ENCODE peak calls at places on chromosomes 6 and 20, in four cellular contexts. One of them, this sample, is unnamed.

GRCh38 chr6:22411408-22412105 is 114.7 kb upstream of the PRL start:
- DNase-seq in HepG2: no peak
- DNase-seq in hepatocyte: no peak
- DNase-seq in iPS DF 6.9: no peak
- DNase-seq in this sample: no peak

GRCh38 chr6:31402324-31403282 is 792 bp upstream of the MICA start:
- DNase-seq in HepG2: no peak
- DNase-seq in hepatocyte: peak
- DNase-seq in iPS DF 6.9: no peak
- DNase-seq in this sample: no peak

GRCh38 chr6:112348891-112349736 is 2.0 kb downstream of the RFPL4B start:
- DNase-seq in HepG2: no peak
- DNase-seq in hepatocyte: no peak
- DNase-seq in iPS DF 6.9: no peak
- DNase-seq in this sample: no peak

GRCh38 chr6:106572436-106572835 is 56.9 kb downstream of the RTN4IP1 start:
- DNase-seq in HepG2: no peak
- DNase-seq in hepatocyte: no peak
- DNase-seq in iPS DF 6.9: no peak
- DNase-seq in this sample: no peak

GRCh38 chr6:159360306-159360705 is 191.1 kb downstream of the FNDC1 start:
- DNase-seq in HepG2: no peak
- DNase-seq in hepatocyte: no peak
- DNase-seq in iPS DF 6.9: no peak
- DNase-seq in this sample: no peak

GRCh38 chr6:156988276-156989158 is 211.3 kb downstream of the ARID1B start:
- DNase-seq in HepG2: peak
- DNase-seq in hepatocyte: peak
- DNase-seq in iPS DF 6.9: no peak
- DNase-seq in this sample: no peak

GRCh38 chr20:39358052-39358451 is 395.9 kb downstream of the DHX35 start:
- DNase-seq in HepG2: no peak
- DNase-seq in hepatocyte: peak
- DNase-seq in iPS DF 6.9: no peak
- DNase-seq in this sample: no peak

GRCh38 chr6:166275714-166276166 is 32.5 kb downstream of the PRR18 start:
- DNase-seq in HepG2: peak
- DNase-seq in hepatocyte: peak
- DNase-seq in iPS DF 6.9: no peak
- DNase-seq in this sample: peak

GRCh38 chr6:137900815-137901214 is 33.8 kb downstream of the TNFAIP3 start:
- DNase-seq in HepG2: no peak
- DNase-seq in hepatocyte: no peak
- DNase-seq in iPS DF 6.9: no peak
- DNase-seq in this sample: no peak

DNA sequence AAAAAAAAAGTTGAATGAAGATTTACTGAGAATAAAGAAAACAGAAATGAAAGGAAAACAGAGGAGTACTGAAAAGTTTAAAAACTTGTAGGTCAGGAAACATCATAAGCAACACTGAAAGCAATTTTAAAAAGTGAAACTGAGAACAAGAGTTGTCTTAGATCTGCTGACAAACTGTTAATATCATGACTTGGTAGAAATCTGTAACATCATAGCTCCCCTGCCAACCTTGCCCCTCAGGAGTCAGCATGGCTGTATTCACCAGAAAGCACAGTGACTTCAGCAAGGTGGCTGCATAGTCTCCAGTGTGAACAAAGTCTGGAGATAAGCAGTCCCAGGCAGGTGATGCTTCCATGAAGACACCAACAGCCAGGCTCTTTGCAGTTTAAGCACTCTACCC is 5.3 kb downstream of the NAA20 start:
- DNase-seq in HepG2: no peak
- DNase-seq in hepatocyte: no peak
- DNase-seq in iPS DF 6.9: no peak
- DNase-seq in this sample: no peak
- H3K27ac ChIP-seq in HepG2: no peak
- H3K27ac ChIP-seq in hepatocyte: no peak
- H3K27ac ChIP-seq in iPS DF 6.9: no peak
- H3K27ac ChIP-seq in this sample: no peak

DNA sequence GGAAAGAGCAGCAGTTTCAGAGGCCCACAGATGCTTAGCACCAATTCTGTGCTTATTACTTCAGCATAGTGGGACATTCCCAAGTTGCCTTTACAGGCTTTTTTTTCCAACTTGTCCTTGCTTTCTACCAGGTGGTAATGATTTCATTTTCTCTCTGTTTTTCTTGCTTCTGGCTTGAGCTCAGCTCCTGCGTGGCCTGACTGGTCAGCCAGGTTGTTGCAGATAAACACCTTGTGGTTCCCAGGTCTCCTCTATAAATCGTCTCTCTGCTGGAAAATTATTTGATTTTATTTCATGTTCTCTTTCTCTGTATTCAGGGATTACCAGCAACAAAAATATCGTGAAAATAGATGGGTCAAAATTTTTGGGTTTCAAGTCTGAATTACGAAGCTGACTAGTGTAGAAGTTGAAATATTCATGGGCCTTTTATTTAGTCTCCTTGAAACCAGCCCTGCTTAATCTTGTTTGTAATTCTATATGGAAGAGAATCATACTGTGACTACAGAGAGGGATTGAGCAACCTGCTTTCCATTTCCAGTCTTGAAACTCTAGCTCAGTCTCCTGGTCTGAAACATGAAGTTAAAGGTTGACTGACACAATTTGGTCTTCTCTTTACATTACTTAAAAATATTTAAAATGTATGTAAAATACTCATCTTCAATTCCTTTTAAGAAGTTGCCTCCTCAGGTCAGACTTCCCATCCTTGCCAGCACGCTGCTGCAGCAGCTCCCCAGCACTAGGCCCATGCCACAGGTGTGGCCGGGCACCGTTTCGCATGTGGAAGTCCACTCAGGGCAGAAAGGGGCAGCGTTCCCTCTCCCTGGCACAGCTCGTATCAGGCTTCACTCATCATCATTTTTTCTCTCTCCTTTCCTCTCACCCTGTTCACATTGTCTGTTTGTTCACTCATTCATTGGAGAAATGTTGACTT is 7.0 kb downstream of the DUSP22 start:
- DNase-seq in HepG2: no peak
- DNase-seq in hepatocyte: no peak
- DNase-seq in iPS DF 6.9: no peak
- DNase-seq in this sample: no peak
- H3K27ac ChIP-seq in HepG2: no peak
- H3K27ac ChIP-seq in hepatocyte: no peak
- H3K27ac ChIP-seq in iPS DF 6.9: no peak
- H3K27ac ChIP-seq in this sample: no peak

GRCh38 chr20:49281913-49282467 is 4.1 kb upstream of the ZNFX1 start:
- DNase-seq in HepG2: no peak
- DNase-seq in hepatocyte: no peak
- DNase-seq in iPS DF 6.9: no peak
- DNase-seq in this sample: no peak

GRCh38 chr20:49284818-49285217 is 7.0 kb upstream of the ZNFX1 start:
- DNase-seq in HepG2: no peak
- DNase-seq in hepatocyte: no peak
- DNase-seq in iPS DF 6.9: no peak
- DNase-seq in this sample: no peak

GRCh38 chr20:49283703-49284625 is 6.1 kb upstream of the ZNFX1 start:
- DNase-seq in HepG2: peak
- DNase-seq in hepatocyte: no peak
- DNase-seq in iPS DF 6.9: no peak
- DNase-seq in this sample: no peak

GRCh38 chr20:49282584-49283171 is 4.8 kb upstream of the ZNFX1 start:
- DNase-seq in HepG2: no peak
- DNase-seq in hepatocyte: no peak
- DNase-seq in iPS DF 6.9: no peak
- DNase-seq in this sample: no peak

DNA sequence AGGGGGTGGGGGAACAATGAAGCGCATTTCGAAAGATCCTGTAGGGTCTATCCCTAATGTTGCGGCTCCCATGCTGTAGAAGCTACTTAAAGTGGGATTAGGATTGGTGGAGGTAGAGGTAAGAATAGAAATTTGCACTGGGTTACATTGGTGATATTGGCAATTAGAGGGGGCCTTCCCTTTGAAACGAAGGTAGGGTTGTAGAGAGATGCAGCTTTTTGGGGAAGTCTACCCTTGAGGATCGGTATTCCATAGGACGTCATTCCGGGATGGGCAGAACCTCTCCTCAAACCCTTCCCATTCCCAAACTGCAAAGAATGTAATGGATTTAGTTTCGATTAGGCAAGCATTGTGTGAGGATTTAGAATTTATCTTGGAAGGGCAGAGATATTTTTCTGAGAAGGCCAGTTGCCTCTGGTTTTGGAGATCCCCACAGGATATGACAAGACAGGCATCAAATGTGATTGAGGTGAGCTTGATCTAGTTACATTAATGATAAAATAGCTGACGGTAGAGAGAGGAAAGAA is 5.4 kb upstream of the ZNFX1 start:
- DNase-seq in HepG2: no peak
- DNase-seq in hepatocyte: no peak
- DNase-seq in iPS DF 6.9: no peak
- DNase-seq in this sample: no peak
- H3K27ac ChIP-seq in HepG2: peak
- H3K27ac ChIP-seq in hepatocyte: peak
- H3K27ac ChIP-seq in iPS DF 6.9: no peak
- H3K27ac ChIP-seq in this sample: no peak

GRCh38 chr6:54112171-54112650 is 968 bp downstream of the MLIP start:
- DNase-seq in HepG2: no peak
- DNase-seq in hepatocyte: no peak
- DNase-seq in iPS DF 6.9: no peak
- DNase-seq in this sample: no peak

GRCh38 chr6:54114991-54115390 is 3.7 kb downstream of the MLIP start:
- DNase-seq in HepG2: no peak
- DNase-seq in hepatocyte: no peak
- DNase-seq in iPS DF 6.9: no peak
- DNase-seq in this sample: no peak

GRCh38 chr6:54109611-54110010 is 1.6 kb upstream of the MLIP start:
- DNase-seq in HepG2: no peak
- DNase-seq in hepatocyte: no peak
- DNase-seq in iPS DF 6.9: no peak
- DNase-seq in this sample: no peak

GRCh38 chr6:54107470-54107869 is 3.8 kb upstream of the MLIP start:
- DNase-seq in HepG2: no peak
- DNase-seq in hepatocyte: no peak
- DNase-seq in iPS DF 6.9: no peak
- DNase-seq in this sample: no peak

GRCh38 chr6:54111341-54111740 is at the start of gene MLIP:
- DNase-seq in HepG2: no peak
- DNase-seq in hepatocyte: no peak
- DNase-seq in iPS DF 6.9: no peak
- DNase-seq in this sample: no peak
- H3K27ac ChIP-seq in HepG2: no peak
- H3K27ac ChIP-seq in hepatocyte: no peak
- H3K27ac ChIP-seq in iPS DF 6.9: no peak
- H3K27ac ChIP-seq in this sample: no peak

GRCh38 chr6:143697401-143697800 is 19.6 kb downstream of the PHACTR2 start:
- DNase-seq in HepG2: no peak
- DNase-seq in hepatocyte: no peak
- DNase-seq in iPS DF 6.9: no peak
- DNase-seq in this sample: no peak

GRCh38 chr6:143698759-143699750 is 21.3 kb downstream of the PHACTR2 start:
- DNase-seq in HepG2: peak
- DNase-seq in hepatocyte: no peak
- DNase-seq in iPS DF 6.9: no peak
- DNase-seq in this sample: no peak

GRCh38 chr6:143701343-143702234 is 23.8 kb downstream of the PHACTR2 start:
- DNase-seq in HepG2: no peak
- DNase-seq in hepatocyte: no peak
- DNase-seq in iPS DF 6.9: no peak
- DNase-seq in this sample: no peak

GRCh38 chr6:143698329-143698728 is 20.6 kb downstream of the PHACTR2 start:
- DNase-seq in HepG2: no peak
- DNase-seq in hepatocyte: no peak
- DNase-seq in iPS DF 6.9: no peak
- DNase-seq in this sample: no peak

DNA sequence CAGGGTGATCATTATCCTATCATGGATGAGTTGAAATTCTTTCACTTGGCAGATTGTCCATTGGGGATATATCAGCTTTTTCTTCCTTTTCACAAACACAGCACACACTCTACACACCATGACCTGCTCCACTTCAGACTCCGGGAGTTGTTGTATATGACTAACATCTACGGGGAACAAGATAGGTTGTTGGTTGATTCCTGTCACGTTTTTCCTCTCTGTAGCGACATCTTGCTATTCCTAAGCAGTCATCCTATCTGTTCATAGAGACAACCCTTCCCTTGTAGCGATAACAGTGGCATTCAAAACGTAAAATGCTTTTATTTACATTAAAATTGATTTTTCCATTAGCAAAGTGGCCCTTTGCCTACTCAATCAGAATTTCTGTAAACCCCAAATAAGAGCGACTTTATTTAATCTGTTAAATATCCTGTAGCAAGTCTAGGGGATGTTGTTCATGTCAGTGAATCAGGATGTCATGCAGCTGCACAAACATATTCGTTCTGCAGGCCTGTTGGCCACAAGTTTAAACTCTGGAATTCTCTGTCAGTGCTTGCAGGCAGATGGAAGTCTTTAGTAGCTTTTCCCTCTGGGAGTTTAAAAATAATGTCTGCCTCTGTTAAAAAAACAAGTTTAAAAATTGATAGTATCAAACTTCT is 23.0 kb downstream of the PHACTR2 start:
- DNase-seq in HepG2: no peak
- DNase-seq in hepatocyte: no peak
- DNase-seq in iPS DF 6.9: no peak
- DNase-seq in this sample: no peak
- H3K27ac ChIP-seq in HepG2: no peak
- H3K27ac ChIP-seq in hepatocyte: peak
- H3K27ac ChIP-seq in iPS DF 6.9: no peak
- H3K27ac ChIP-seq in this sample: no peak

GRCh38 chr6:12331951-12332749 is 42.0 kb downstream of the EDN1 start:
- DNase-seq in HepG2: peak
- DNase-seq in hepatocyte: peak
- DNase-seq in iPS DF 6.9: no peak
- DNase-seq in this sample: no peak
- H3K27ac ChIP-seq in HepG2: peak
- H3K27ac ChIP-seq in hepatocyte: peak
- H3K27ac ChIP-seq in iPS DF 6.9: no peak
- H3K27ac ChIP-seq in this sample: no peak

DNA sequence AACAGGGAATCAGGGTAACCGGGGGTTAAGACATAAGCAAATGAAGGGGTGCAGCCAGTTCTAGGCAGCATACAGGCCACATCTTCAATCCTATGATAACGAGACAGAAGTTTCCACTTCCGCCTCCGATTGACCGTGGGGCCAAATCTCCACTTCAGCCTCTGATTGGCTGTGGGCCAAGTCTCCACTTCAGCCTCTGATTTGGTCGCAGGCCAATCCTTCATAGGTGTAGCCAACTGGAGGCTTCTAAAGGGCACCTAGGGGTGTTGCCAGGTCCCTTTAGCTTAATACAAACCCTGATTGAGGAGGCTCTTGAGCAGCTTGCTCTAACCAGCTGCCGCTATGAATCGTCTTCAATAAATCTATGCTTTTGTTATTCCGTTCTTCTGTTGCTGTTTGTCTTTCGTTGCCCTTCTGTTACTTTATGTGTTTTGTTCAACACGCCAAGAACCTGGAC is 2.1 kb upstream of the ERGIC3 start:
- DNase-seq in HepG2: peak
- DNase-seq in hepatocyte: peak
- DNase-seq in iPS DF 6.9: peak
- DNase-seq in this sample: peak
- H3K27ac ChIP-seq in HepG2: no peak
- H3K27ac ChIP-seq in hepatocyte: no peak
- H3K27ac ChIP-seq in iPS DF 6.9: no peak
- H3K27ac ChIP-seq in this sample: no peak

This sample was measured in right lobe of liver.